ENCODE peak calls at places on chromosomes 12 and 14, in nine cellular contexts. Y, N, C, B, K, I, W, H and E are unnamed samples.

GRCh38 chr14:50062438-50063039 is 53.8 kb downstream of the VCPKMT start:
- DNase-seq in Y (peak), N (peak), C (no peak), B (peak), K (peak), I (peak), W (no peak), H (no peak), E (no peak)

GRCh38 chr14:51620036-51620435 is 31.7 kb upstream of the FRMD6 start:
- DNase-seq in Y (no peak), N (no peak), C (no peak), B (no peak), K (no peak), I (no peak), W (no peak), H (no peak), E (no peak)

GRCh38 chr14:82667501-82667900 is 1133.8 kb upstream of the SEL1L start:
- DNase-seq in Y (no peak), N (no peak), C (no peak), B (no peak), K (no peak), I (no peak), W (no peak), H (no peak), E (no peak)

GRCh38 chr14:104972301-104973211 is 5.6 kb downstream of the AHNAK2 start:
- DNase-seq in Y (no peak), N (peak), C (no peak), B (peak), K (no peak), I (peak), W (no peak), H (no peak), E (peak)

GRCh38 chr14:105350450-105351244 is 36.1 kb downstream of the PACS2 start:
- DNase-seq in Y (no peak), N (no peak), C (no peak), B (no peak), K (no peak), I (no peak), W (no peak), H (no peak), E (no peak)

GRCh38 chr12:10147714-10148403 is 17.9 kb upstream of the CLEC7A start:
- DNase-seq in Y (no peak), N (no peak), C (no peak), B (no peak), K (no peak), I (no peak), W (no peak), H (no peak), E (no peak)

GRCh38 chr12:1930816-1931597 is 12.6 kb upstream of the CACNA2D4 start:
- DNase-seq in Y (no peak), N (no peak), C (no peak), B (peak), K (no peak), I (no peak), W (no peak), H (no peak), E (no peak)

GRCh38 chr12:28933176-28933575 is 215.9 kb upstream of the FAR2 start:
- DNase-seq in Y (no peak), N (no peak), C (no peak), B (no peak), K (no peak), I (no peak), W (no peak), H (no peak), E (no peak)

GRCh38 chr14:90503582-90503981 is 106.8 kb downstream of the CALM1 start:
- DNase-seq in Y (no peak), N (no peak), C (no peak), B (no peak), K (no peak), I (no peak), W (no peak), H (no peak), E (no peak)

GRCh38 chr14:104425171-104425681 is 154.3 kb upstream of the C14orf180 start:
- DNase-seq in Y (no peak), N (no peak), C (no peak), B (no peak), K (no peak), I (no peak), W (no peak), H (no peak), E (no peak)

GRCh38 chr12:128840862-128841468 is 12.3 kb upstream of the GLT1D1 start:
- DNase-seq in Y (no peak), N (no peak), C (no peak), B (no peak), K (no peak), I (no peak), W (no peak), H (no peak), E (no peak)

GRCh38 chr14:67461341-67461985 is 27.1 kb downstream of the TMEM229B start:
- DNase-seq in Y (no peak), N (no peak), C (no peak), B (no peak), K (no peak), I (no peak), W (peak), H (no peak), E (no peak)

GRCh38 chr12:28830491-28830890 is 318.6 kb upstream of the FAR2 start:
- DNase-seq in Y (no peak), N (no peak), C (no peak), B (no peak), K (no peak), I (no peak), W (no peak), H (no peak), E (peak)

GRCh38 chr12:122668268-122668667 is 34.9 kb downstream of the HCAR2 start:
- DNase-seq in Y (no peak), N (no peak), C (no peak), B (no peak), K (no peak), I (no peak), W (no peak), H (no peak), E (no peak)

GRCh38 chr12:6899837-6900519 is 4.6 kb upstream of the LRRC23 start:
- DNase-seq in Y (no peak), N (peak), C (no peak), B (no peak), K (peak), I (peak), W (no peak), H (no peak), E (peak)

GRCh38 chr12:27305673-27306504 is 26.7 kb upstream of the BMAL2 start:
- DNase-seq in Y (no peak), N (peak), C (no peak), B (no peak), K (peak), I (no peak), W (peak), H (no peak), E (no peak)

GRCh38 chr12:124510301-124510970 is 57.0 kb downstream of the NCOR2 start:
- DNase-seq in Y (no peak), N (no peak), C (no peak), B (no peak), K (peak), I (no peak), W (no peak), H (no peak), E (peak)